ENCODE peak calls at places on chromosomes 12 and 14, in four cellular contexts. W, E, N and A are unnamed samples.

GRCh38 chr12:43832506-43833168 is 3.2 kb upstream of the TMEM117 start:
- DNase-seq in N (no peak), E (no peak), W (no peak), A (no peak)

GRCh38 chr12:124152733-124153132 is 142.2 kb upstream of the RFLNA start:
- DNase-seq in N (no peak), E (no peak), W (no peak), A (no peak)

GRCh38 chr12:121930862-121931261 is 12.5 kb downstream of the CFAP251 start:
- DNase-seq in W (no peak), N (no peak), E (no peak), A (no peak)

GRCh38 chr12:117664169-117664568 is 302.7 kb upstream of the NOS1 start:
- DNase-seq in W (no peak), N (no peak), E (no peak), A (no peak)

GRCh38 chr12:124184456-124184855 is 110.4 kb upstream of the RFLNA start:
- DNase-seq in N (no peak), W (no peak), E (no peak), A (no peak)

GRCh38 chr12:64461634-64462414 is 9.9 kb downstream of the TBK1 start:
- DNase-seq in W (no peak), E (no peak), N (peak; percentile 78), A (peak; percentile 84)

GRCh38 chr14:93033983-93034670 is 81.6 kb downstream of the ITPK1 start:
- DNase-seq in W (no peak), N (no peak), E (peak; percentile 63), A (no peak)

GRCh38 chr12:76311796-76312195 is 36.4 kb downstream of the BBS10 start:
- DNase-seq in E (no peak), N (peak; percentile 51), W (no peak), A (no peak)

GRCh38 chr14:72801841-72802587 is 91.9 kb downstream of the DPF3 start:
- DNase-seq in W (no peak), N (peak; percentile 31), E (no peak), A (peak; percentile 56)

GRCh38 chr12:109741286-109741969 is 27.8 kb downstream of the FAM222A start:
- DNase-seq in N (no peak), E (no peak), W (no peak), A (no peak)

GRCh38 chr12:102067574-102068258 is 5.9 kb upstream of the WASHC3 start:
- DNase-seq in E (no peak), N (peak; percentile 36), W (no peak), A (no peak)

GRCh38 chr12:43742106-43742505 is 16.5 kb downstream of the PUS7L start:
- DNase-seq in E (no peak), W (peak; percentile 39), N (peak; percentile 94), A (peak; percentile 56)

GRCh38 chr12:108091351-108091750 is 37.7 kb upstream of the WSCD2 start:
- DNase-seq in N (no peak), W (no peak), E (no peak), A (no peak)

GRCh38 chr12:115506822-115507629 is 770.5 kb downstream of the MED13L start:
- DNase-seq in N (no peak), E (no peak), W (peak; percentile 50), A (no peak)

GRCh38 chr14:73612339-73613045 is at the start of gene ACOT6:
- DNase-seq in W (peak; percentile 58), E (no peak), N (peak; percentile 64), A (peak; percentile 33)

GRCh38 chr14:67335781-67336180 is 23.8 kb downstream of the ATP6V1D start:
- DNase-seq in W (no peak), E (peak; percentile 34), N (peak; percentile 27), A (no peak)

GRCh38 chr12:96265400-96265799 is 71.2 kb downstream of the ELK3 start:
- DNase-seq in W (no peak), N (no peak), E (no peak), A (no peak)

GRCh38 chr14:58584383-58584782 is 53.4 kb upstream of the DACT1 start:
- DNase-seq in N (peak; percentile 76), E (no peak), W (no peak), A (no peak)

GRCh38 chr14:49203676-49204075 is 382.5 kb downstream of the RPS29 start:
- DNase-seq in N (no peak), W (no peak), E (no peak), A (no peak)

GRCh38 chr12:55470088-55470830 is at the start of gene OR6C70:
- DNase-seq in E (no peak), N (no peak), W (no peak), A (peak; percentile 38)

GRCh38 chr14:91401751-91402150 is 15.9 kb downstream of the CCDC88C start:
- DNase-seq in W (no peak), N (no peak), E (no peak), A (no peak)

GRCh38 chr14:91405241-91405721 is 12.3 kb downstream of the CCDC88C start:
- DNase-seq in E (no peak), W (no peak), N (no peak), A (no peak)

GRCh38 chr14:91400696-91401095 is 16.9 kb downstream of the CCDC88C start:
- DNase-seq in W (no peak), E (no peak), N (peak; percentile 8), A (no peak)

GRCh38 chr14:91402278-91403068 is 15.1 kb downstream of the CCDC88C start:
- DNase-seq in W (no peak), E (no peak), N (no peak), A (no peak)

DNA sequence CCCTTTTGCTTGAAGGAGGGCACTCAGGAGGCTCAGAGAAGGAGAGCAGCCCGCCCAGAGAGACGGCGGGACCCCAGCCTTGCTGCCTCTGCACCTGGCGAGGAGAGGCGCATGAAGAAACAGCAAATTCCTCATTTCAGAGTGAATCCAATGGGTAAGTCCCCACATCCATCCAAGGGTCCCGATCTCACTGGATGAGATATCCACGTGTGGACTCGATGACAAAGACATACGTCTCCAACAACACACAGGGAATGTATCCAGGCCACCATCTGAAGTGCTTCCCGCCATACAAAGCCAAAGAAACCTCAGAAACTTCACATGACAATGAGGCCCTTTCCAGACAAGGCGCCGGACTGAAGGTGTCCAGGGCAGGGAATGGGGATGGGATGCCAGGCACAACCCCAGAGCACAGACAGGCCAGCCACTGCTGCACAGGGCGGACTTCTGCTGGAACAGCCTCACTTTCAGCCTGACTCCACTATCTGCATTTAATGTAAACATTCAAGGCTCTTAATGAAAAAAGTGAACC is 14.5 kb downstream of the CCDC88C start:
- DNase-seq in E (no peak), W (no peak), N (no peak), A (no peak)
- H3K4me1 ChIP-seq in E (peaks cover 94% of the 10 kb centered on the region), W (peaks cover 3% of the 10 kb centered on the region), N (no peaks in the 10 kb centered on the region), A (no peaks in the 10 kb centered on the region)

DNA sequence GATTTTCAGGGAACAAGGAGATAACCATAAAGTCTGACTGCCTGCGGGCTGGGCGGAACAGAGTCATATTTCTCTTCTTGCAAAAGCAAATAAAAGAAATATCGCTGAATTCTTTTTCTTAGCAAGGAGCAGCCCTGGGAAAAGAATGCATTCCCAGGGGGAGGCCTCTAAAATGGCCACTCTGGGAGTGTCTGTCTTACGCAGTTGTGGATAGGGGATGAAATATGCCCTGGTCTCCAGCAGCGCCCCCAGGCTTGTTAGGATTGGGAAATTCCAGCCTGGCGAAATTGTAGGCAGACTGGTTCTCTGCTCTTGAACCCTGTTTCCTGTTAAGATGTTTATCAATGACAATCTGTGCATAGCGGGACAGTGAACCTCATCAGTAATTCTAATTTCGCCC is 40.5 kb downstream of the PCNX1 start:
- DNase-seq in E (peak; percentile 24), W (no peak), N (no peak), A (no peak)
- TF ChIP-seq CTCF in E (no peak), W (no peak), N (no peak), A (no peak)

GRCh38 chr12:22700126-22700525 is 75.2 kb downstream of the ETNK1 start:
- DNase-seq in W (no peak), N (peak; percentile 29), E (no peak), A (no peak)
- H3K4me1 ChIP-seq in W (no peaks in the 10 kb centered on the region), N (no peaks in the 10 kb centered on the region), E (no peaks in the 10 kb centered on the region), A (no peaks in the 10 kb centered on the region)

DNA sequence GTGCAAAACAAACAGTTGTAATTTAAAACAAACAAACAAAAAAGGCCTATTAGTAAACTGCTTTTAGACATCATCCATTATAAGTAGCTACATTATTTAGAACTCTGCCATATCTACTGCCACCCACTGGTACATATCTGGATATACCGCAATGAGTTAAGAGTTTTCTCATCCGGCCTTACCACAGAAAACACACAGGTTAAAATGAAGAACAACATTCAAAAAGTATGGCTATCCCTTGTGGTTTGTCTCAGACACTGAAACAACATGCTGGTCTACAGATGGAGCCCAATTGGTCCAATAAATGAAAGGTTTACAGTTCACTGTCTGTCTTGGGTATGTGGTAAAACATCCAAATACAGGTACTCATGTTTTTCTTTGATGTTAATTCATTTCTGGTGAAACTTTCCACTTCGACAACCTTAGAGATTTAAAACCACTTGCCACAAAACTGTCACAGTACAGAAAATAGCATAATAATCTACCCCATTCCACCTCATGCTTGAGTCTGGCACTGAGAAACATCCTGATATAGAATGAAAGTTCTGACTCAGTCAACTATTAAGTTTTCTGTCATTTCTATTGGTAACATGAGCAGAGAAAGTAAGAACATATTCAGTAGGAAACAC is 354.3 kb downstream of the CEP128 start:
- DNase-seq in W (no peak), N (peak; percentile 48), E (peak; percentile 32), A (peak; percentile 39)
- TF ChIP-seq CTCF in W (peak; percentile 37), N (peak; percentile 54), E (peak; percentile 83), A (peak; percentile 74)

GRCh38 chr14:69399750-69400149 is 1.3 kb downstream of the SLC39A9 start:
- DNase-seq in N (no peak), W (no peak), E (no peak), A (no peak)

GRCh38 chr14:69398818-69399210 is 322 bp downstream of the SLC39A9 start:
- DNase-seq in E (no peak), W (no peak), N (no peak), A (no peak)

GRCh38 chr14:69395929-69396328 is 2.2 kb downstream of the ERH start:
- DNase-seq in W (no peak), N (no peak), E (no peak), A (no peak)

GRCh38 chr14:69400154-69400553 is 1.7 kb downstream of the SLC39A9 start:
- DNase-seq in W (no peak), N (no peak), E (no peak), A (no peak)

GRCh38 chr14:69398053-69398817 is at the start of the genes ERH and SLC39A9:
- DNase-seq in N (peak; percentile 97), W (peak; percentile 95), E (peak; percentile 99), A (peak; percentile 94)
- H3K4me1 ChIP-seq in N (peaks cover 1% of the 10 kb centered on the region), W (peaks cover 46% of the 10 kb centered on the region), E (peaks cover 57% of the 10 kb centered on the region), A (peaks cover 14% of the 10 kb centered on the region)

DNA sequence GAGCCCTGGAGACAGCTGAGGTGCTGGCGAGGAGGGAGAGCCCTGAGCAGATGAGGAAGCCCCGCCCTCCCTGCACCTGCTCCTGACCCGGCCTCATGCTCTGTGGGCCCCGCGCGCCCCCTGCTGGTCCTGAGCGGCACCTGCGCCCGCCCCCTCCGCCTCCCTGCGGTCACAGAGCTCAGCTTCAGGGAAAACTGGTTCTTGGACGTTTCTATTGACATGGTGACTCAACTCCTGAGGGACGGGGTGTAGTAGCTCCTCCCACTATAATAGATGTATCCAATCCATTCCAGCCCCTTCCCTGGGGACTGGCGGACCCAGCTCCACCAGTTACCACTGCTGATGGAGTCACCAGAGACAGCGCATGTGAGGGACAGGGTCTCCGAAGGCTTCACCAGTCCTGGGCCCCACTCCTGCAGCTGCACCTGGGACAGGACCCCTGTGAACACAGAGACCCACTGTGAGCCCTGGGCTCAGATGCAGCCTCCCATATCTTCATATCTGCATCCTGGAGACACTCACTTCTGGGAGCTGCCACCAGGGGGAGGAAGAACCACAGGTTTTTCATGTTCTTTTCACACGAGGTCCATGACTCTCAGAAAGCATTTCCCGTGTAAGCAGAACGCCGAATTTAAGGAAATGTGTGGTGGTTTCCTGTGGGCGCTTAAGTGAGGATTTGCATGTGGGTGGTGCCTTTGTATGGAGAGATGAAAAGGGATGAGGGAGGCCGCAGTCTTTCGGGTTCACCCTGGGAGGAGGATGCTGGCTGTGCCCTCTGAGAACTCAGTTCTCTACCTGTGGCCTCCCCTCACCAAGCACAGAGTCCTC is 1346.5 kb downstream of the TMEM121 start:
- DNase-seq in E (peak; percentile 90), W (peak; percentile 67), N (no peak), A (no peak)
- TF ChIP-seq CTCF in E (peak; percentile 87), W (peak; percentile 42), N (no peak), A (no peak)

GRCh38 chr14:99384446-99385417 is 95.9 kb downstream of the SETD3 start:
- DNase-seq in E (no peak), N (no peak), W (no peak), A (no peak)
- H3K4me1 ChIP-seq in E (no peaks in the 10 kb centered on the region), N (peaks cover 2% of the 10 kb centered on the region), W (peaks cover 11% of the 10 kb centered on the region), A (no peaks in the 10 kb centered on the region)